ENCODE peak calls at places on chromosome 2, in ten cellular contexts. One of them, this sample, is unnamed.

GRCh38 chr2:37585982-37586621 is 85.3 kb downstream of the CDC42EP3 start:
- DNase-seq in brain microvascular endothelial cell: peak
- DNase-seq in cardiac fibroblast: peak
- DNase-seq in fibroblast of mammary gland: peak
- DNase-seq in foreskin fibroblast: peak
- DNase-seq in left ventricle myocardium inferior: no peak
- DNase-seq in A549: peak
- DNase-seq in hepatocyte: peak
- DNase-seq in endodermal cell: no peak
- DNase-seq in epithelial cell of esophagus: peak
- DNase-seq in this sample: peak

GRCh38 chr2:207770602-207771404 is 1.1 kb upstream of the FZD5 start:
- DNase-seq in brain microvascular endothelial cell: no peak
- DNase-seq in fibroblast of mammary gland: no peak
- DNase-seq in cardiac fibroblast: no peak
- DNase-seq in epithelial cell of esophagus: no peak
- DNase-seq in endodermal cell: peak
- DNase-seq in foreskin fibroblast: peak
- DNase-seq in left ventricle myocardium inferior: no peak
- DNase-seq in hepatocyte: no peak
- DNase-seq in A549: no peak
- DNase-seq in this sample: no peak

GRCh38 chr2:196884368-196884767 is 42.1 kb downstream of the PGAP1 start:
- DNase-seq in hepatocyte: no peak
- DNase-seq in foreskin fibroblast: no peak
- DNase-seq in left ventricle myocardium inferior: no peak
- DNase-seq in endodermal cell: no peak
- DNase-seq in brain microvascular endothelial cell: no peak
- DNase-seq in cardiac fibroblast: no peak
- DNase-seq in fibroblast of mammary gland: no peak
- DNase-seq in epithelial cell of esophagus: no peak
- DNase-seq in A549: no peak
- DNase-seq in this sample: no peak

GRCh38 chr2:42141687-42142475 is 27.3 kb upstream of the EML4 start:
- DNase-seq in endodermal cell: peak
- DNase-seq in fibroblast of mammary gland: peak
- DNase-seq in hepatocyte: peak
- DNase-seq in cardiac fibroblast: peak
- DNase-seq in left ventricle myocardium inferior: peak
- DNase-seq in foreskin fibroblast: peak
- DNase-seq in brain microvascular endothelial cell: peak
- DNase-seq in epithelial cell of esophagus: peak
- DNase-seq in A549: peak
- DNase-seq in this sample: peak

GRCh38 chr2:58221909-58222308 is 19.2 kb downstream of the FANCL start:
- DNase-seq in fibroblast of mammary gland: no peak
- DNase-seq in epithelial cell of esophagus: peak
- DNase-seq in foreskin fibroblast: no peak
- DNase-seq in hepatocyte: no peak
- DNase-seq in endodermal cell: no peak
- DNase-seq in A549: no peak
- DNase-seq in cardiac fibroblast: peak
- DNase-seq in left ventricle myocardium inferior: no peak
- DNase-seq in brain microvascular endothelial cell: no peak
- DNase-seq in this sample: no peak

GRCh38 chr2:5453648-5454390 is 238.4 kb upstream of the SOX11 start:
- DNase-seq in A549: no peak
- DNase-seq in foreskin fibroblast: no peak
- DNase-seq in brain microvascular endothelial cell: peak
- DNase-seq in cardiac fibroblast: no peak
- DNase-seq in hepatocyte: no peak
- DNase-seq in endodermal cell: peak
- DNase-seq in epithelial cell of esophagus: peak
- DNase-seq in fibroblast of mammary gland: no peak
- DNase-seq in left ventricle myocardium inferior: no peak
- DNase-seq in this sample: peak

GRCh38 chr2:164710252-164710633 is 89.0 kb upstream of the GRB14 start:
- DNase-seq in A549: peak
- DNase-seq in fibroblast of mammary gland: peak
- DNase-seq in left ventricle myocardium inferior: no peak
- DNase-seq in foreskin fibroblast: peak
- DNase-seq in cardiac fibroblast: peak
- DNase-seq in brain microvascular endothelial cell: peak
- DNase-seq in hepatocyte: peak
- DNase-seq in endodermal cell: no peak
- DNase-seq in epithelial cell of esophagus: peak
- DNase-seq in this sample: peak

GRCh38 chr2:19351914-19352697 is 6.3 kb downstream of the OSR1 start:
- DNase-seq in foreskin fibroblast: no peak
- DNase-seq in endodermal cell: peak
- DNase-seq in fibroblast of mammary gland: no peak
- DNase-seq in hepatocyte: no peak
- DNase-seq in epithelial cell of esophagus: no peak
- DNase-seq in left ventricle myocardium inferior: no peak
- DNase-seq in brain microvascular endothelial cell: no peak
- DNase-seq in A549: no peak
- DNase-seq in cardiac fibroblast: no peak
- DNase-seq in this sample: no peak

GRCh38 chr2:43877782-43878464 is 39.2 kb downstream of the ABCG8 start:
- DNase-seq in A549: peak
- DNase-seq in brain microvascular endothelial cell: peak
- DNase-seq in hepatocyte: peak
- DNase-seq in left ventricle myocardium inferior: peak
- DNase-seq in endodermal cell: peak
- DNase-seq in cardiac fibroblast: peak
- DNase-seq in foreskin fibroblast: peak
- DNase-seq in epithelial cell of esophagus: peak
- DNase-seq in fibroblast of mammary gland: peak
- DNase-seq in this sample: peak

GRCh38 chr2:230627806-230628724 is 84.6 kb upstream of the CAB39 start:
- DNase-seq in cardiac fibroblast: peak
- DNase-seq in hepatocyte: peak
- DNase-seq in left ventricle myocardium inferior: no peak
- DNase-seq in A549: peak
- DNase-seq in fibroblast of mammary gland: peak
- DNase-seq in epithelial cell of esophagus: peak
- DNase-seq in foreskin fibroblast: peak
- DNase-seq in brain microvascular endothelial cell: peak
- DNase-seq in endodermal cell: no peak
- DNase-seq in this sample: peak

GRCh38 chr2:164126960-164127359 is 391.2 kb upstream of the FIGN start:
- DNase-seq in cardiac fibroblast: peak
- DNase-seq in foreskin fibroblast: no peak
- DNase-seq in left ventricle myocardium inferior: no peak
- DNase-seq in brain microvascular endothelial cell: no peak
- DNase-seq in hepatocyte: peak
- DNase-seq in epithelial cell of esophagus: peak
- DNase-seq in fibroblast of mammary gland: no peak
- DNase-seq in endodermal cell: no peak
- DNase-seq in A549: peak
- DNase-seq in this sample: peak

GRCh38 chr2:101697794-101698418 is 399 bp downstream of the MAP4K4 start:
- DNase-seq in cardiac fibroblast: no peak
- DNase-seq in left ventricle myocardium inferior: no peak
- DNase-seq in epithelial cell of esophagus: peak
- DNase-seq in endodermal cell: peak
- DNase-seq in foreskin fibroblast: peak
- DNase-seq in hepatocyte: peak
- DNase-seq in fibroblast of mammary gland: no peak
- DNase-seq in A549: no peak
- DNase-seq in brain microvascular endothelial cell: no peak
- DNase-seq in this sample: no peak

GRCh38 chr2:32559136-32559535 is 68.7 kb upstream of the TTC27 start:
- DNase-seq in left ventricle myocardium inferior: no peak
- DNase-seq in A549: no peak
- DNase-seq in foreskin fibroblast: peak
- DNase-seq in hepatocyte: peak
- DNase-seq in epithelial cell of esophagus: peak
- DNase-seq in brain microvascular endothelial cell: no peak
- DNase-seq in endodermal cell: no peak
- DNase-seq in cardiac fibroblast: peak
- DNase-seq in fibroblast of mammary gland: peak
- DNase-seq in this sample: no peak

GRCh38 chr2:233240897-233241296 is 10.6 kb upstream of the ATG16L1 start:
- DNase-seq in cardiac fibroblast: no peak
- DNase-seq in epithelial cell of esophagus: no peak
- DNase-seq in A549: no peak
- DNase-seq in left ventricle myocardium inferior: no peak
- DNase-seq in brain microvascular endothelial cell: no peak
- DNase-seq in fibroblast of mammary gland: no peak
- DNase-seq in hepatocyte: no peak
- DNase-seq in endodermal cell: no peak
- DNase-seq in foreskin fibroblast: no peak
- DNase-seq in this sample: no peak

GRCh38 chr2:60489269-60489668 is 64.2 kb downstream of the BCL11A start:
- DNase-seq in A549: no peak
- DNase-seq in left ventricle myocardium inferior: peak
- DNase-seq in epithelial cell of esophagus: no peak
- DNase-seq in hepatocyte: no peak
- DNase-seq in foreskin fibroblast: no peak
- DNase-seq in endodermal cell: no peak
- DNase-seq in fibroblast of mammary gland: no peak
- DNase-seq in brain microvascular endothelial cell: no peak
- DNase-seq in cardiac fibroblast: no peak
- DNase-seq in this sample: no peak

DNA sequence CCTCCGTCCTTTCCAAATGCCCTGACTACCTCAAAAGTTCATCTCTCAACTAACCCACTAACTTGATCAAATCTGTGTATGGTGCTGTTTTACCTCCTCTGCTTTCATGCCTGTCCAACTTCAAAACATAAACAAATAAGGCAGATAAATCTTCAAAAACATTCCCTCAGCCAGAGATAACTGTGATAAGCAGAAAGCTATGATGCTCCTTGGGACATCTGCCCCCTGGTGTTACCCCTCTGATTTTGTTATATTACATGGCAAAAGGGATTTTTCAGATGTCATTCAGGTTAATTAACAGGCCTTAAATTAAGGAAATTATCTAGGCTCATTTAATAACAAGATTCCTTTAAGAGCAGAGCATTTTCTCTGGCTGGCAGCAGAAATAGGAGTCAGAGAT is 810.8 kb upstream of the CHAC2 start:
- DNase-seq in epithelial cell of esophagus: no peak
- DNase-seq in left ventricle myocardium inferior: no peak
- DNase-seq in A549: no peak
- DNase-seq in foreskin fibroblast: no peak
- DNase-seq in brain microvascular endothelial cell: no peak
- DNase-seq in endodermal cell: no peak
- DNase-seq in fibroblast of mammary gland: no peak
- DNase-seq in hepatocyte: no peak
- DNase-seq in cardiac fibroblast: no peak
- DNase-seq in this sample: no peak
- TF ChIP-seq CTCF in epithelial cell of esophagus: no peak
- TF ChIP-seq CTCF in left ventricle myocardium inferior: no peak
- TF ChIP-seq CTCF in A549: no peak
- TF ChIP-seq CTCF in foreskin fibroblast: no peak
- TF ChIP-seq CTCF in brain microvascular endothelial cell: peak
- TF ChIP-seq CTCF in endodermal cell: peak
- TF ChIP-seq CTCF in fibroblast of mammary gland: peak
- TF ChIP-seq CTCF in hepatocyte: peak
- TF ChIP-seq CTCF in cardiac fibroblast: no peak
- TF ChIP-seq CTCF in this sample: no peak

GRCh38 chr2:26243643-26244478 is 571 bp downstream of the HADHA start:
- DNase-seq in hepatocyte: peak
- DNase-seq in endodermal cell: no peak
- DNase-seq in left ventricle myocardium inferior: no peak
- DNase-seq in epithelial cell of esophagus: peak
- DNase-seq in foreskin fibroblast: peak
- DNase-seq in fibroblast of mammary gland: peak
- DNase-seq in cardiac fibroblast: peak
- DNase-seq in brain microvascular endothelial cell: peak
- DNase-seq in A549: peak
- DNase-seq in this sample: peak
- H3K4me3 ChIP-seq in hepatocyte: peak
- H3K4me3 ChIP-seq in endodermal cell: peak
- H3K4me3 ChIP-seq in left ventricle myocardium inferior: peak
- H3K4me3 ChIP-seq in epithelial cell of esophagus: peak
- H3K4me3 ChIP-seq in foreskin fibroblast: peak
- H3K4me3 ChIP-seq in fibroblast of mammary gland: peak
- H3K4me3 ChIP-seq in cardiac fibroblast: peak
- H3K4me3 ChIP-seq in brain microvascular endothelial cell: peak
- H3K4me3 ChIP-seq in A549: peak
- H3K4me3 ChIP-seq in this sample: peak

DNA sequence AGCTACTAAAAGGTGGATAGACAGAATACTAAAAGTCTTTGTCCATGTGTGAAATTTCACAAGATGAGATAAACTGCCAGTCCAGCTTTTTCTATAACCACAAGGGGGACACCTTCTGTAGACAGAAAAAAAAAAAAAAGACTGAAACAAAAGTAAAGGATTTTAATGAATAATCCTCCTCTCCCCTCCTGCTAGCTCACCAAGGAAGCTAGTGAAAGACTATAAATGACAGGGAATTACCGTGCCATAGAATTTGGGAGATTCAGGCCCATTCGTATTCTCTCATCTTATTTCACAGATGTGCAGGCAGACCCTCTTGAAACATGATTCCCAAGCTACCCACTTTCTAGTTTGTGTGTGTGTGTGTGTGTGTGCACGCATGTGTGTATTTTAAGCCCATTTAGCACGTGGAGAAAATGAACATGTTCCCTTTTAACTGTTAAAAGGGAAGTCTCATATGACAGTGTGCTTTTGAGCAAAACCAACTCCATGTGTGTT is 36.3 kb upstream of the SLC8A1 start:
- DNase-seq in foreskin fibroblast: peak
- DNase-seq in epithelial cell of esophagus: peak
- DNase-seq in left ventricle myocardium inferior: no peak
- DNase-seq in brain microvascular endothelial cell: peak
- DNase-seq in fibroblast of mammary gland: peak
- DNase-seq in cardiac fibroblast: peak
- DNase-seq in endodermal cell: no peak
- DNase-seq in A549: peak
- DNase-seq in hepatocyte: peak
- DNase-seq in this sample: peak
- TF ChIP-seq CTCF in foreskin fibroblast: peak
- TF ChIP-seq CTCF in epithelial cell of esophagus: peak
- TF ChIP-seq CTCF in left ventricle myocardium inferior: peak
- TF ChIP-seq CTCF in brain microvascular endothelial cell: peak
- TF ChIP-seq CTCF in fibroblast of mammary gland: peak
- TF ChIP-seq CTCF in cardiac fibroblast: peak
- TF ChIP-seq CTCF in endodermal cell: peak
- TF ChIP-seq CTCF in A549: peak
- TF ChIP-seq CTCF in hepatocyte: peak
- TF ChIP-seq CTCF in this sample: peak

DNA sequence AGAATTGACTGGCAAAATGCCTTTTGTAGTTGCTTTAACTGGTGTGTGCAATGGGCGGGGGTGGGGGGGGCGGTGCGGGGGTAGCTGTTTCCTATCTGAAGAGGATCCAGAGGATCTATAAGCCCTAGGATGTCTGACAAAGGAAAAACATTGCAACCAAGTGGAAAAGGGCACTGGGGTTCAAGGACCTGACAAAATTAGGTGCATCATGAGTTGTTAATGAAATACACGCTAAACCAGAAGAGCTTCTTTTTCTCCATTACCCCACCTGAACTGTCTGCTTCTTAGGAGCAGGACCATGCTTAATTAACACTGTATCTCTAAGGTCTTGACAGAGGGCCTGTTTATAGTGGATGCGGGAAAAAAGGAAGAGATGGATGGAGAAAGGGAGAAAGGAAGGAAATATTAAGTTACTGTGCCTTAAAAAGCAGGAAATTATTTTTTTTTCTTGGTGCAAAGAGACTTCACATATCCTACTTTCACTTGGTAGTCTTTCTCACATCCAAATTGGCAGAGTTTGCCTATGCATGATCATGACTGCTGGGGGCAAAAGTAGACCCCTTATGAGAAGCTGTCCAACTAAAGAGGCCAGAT is 4.7 kb downstream of the RND3 start:
- DNase-seq in brain microvascular endothelial cell: no peak
- DNase-seq in foreskin fibroblast: peak
- DNase-seq in fibroblast of mammary gland: no peak
- DNase-seq in epithelial cell of esophagus: peak
- DNase-seq in hepatocyte: no peak
- DNase-seq in cardiac fibroblast: peak
- DNase-seq in endodermal cell: no peak
- DNase-seq in left ventricle myocardium inferior: no peak
- DNase-seq in A549: no peak
- DNase-seq in this sample: no peak
- H3K4me3 ChIP-seq in brain microvascular endothelial cell: no peak
- H3K4me3 ChIP-seq in foreskin fibroblast: peak
- H3K4me3 ChIP-seq in fibroblast of mammary gland: no peak
- H3K4me3 ChIP-seq in epithelial cell of esophagus: peak
- H3K4me3 ChIP-seq in hepatocyte: no peak
- H3K4me3 ChIP-seq in cardiac fibroblast: peak
- H3K4me3 ChIP-seq in endodermal cell: no peak
- H3K4me3 ChIP-seq in left ventricle myocardium inferior: peak
- H3K4me3 ChIP-seq in A549: peak
- H3K4me3 ChIP-seq in this sample: no peak